ENCODE peak calls at places on chromosome 21, in ten cellular contexts. F is M059J; R is stromal cell of bone marrow; B is endothelial cell; G is activated naive CD4-positive, alpha-beta T cell; I is anterior cingulate cortex; H is GM04504; X is NCI-H187; P is GF-D8; E is NCI-H1092 treated with DMSO at 0.1 percent for 48 hours. V is an unnamed sample.

GRCh38 chr21:27306821-27307746 is 340.2 kb upstream of the ADAMTS5 start:
- DNase-seq in F (no peak), R (no peak), B (no peak), G (no peak), I (no peak), H (peak; percentile 65), X (no peak), P (no peak), E (no peak), V (no peak)

GRCh38 chr21:19609611-19610010 is 1206.0 kb upstream of the TMPRSS15 start:
- DNase-seq in F (no peak), R (no peak), B (no peak), G (no peak), I (no peak), H (no peak), X (no peak), P (no peak), E (no peak), V (no peak)

GRCh38 chr21:38165466-38166213 is 91.2 kb upstream of the KCNJ15 start:
- DNase-seq in F (no peak), R (no peak), B (no peak), G (no peak), I (no peak), H (peak; percentile 66), X (no peak), P (no peak), E (peak; percentile 17), V (peak; percentile 46)

GRCh38 chr21:31780944-31781343 is 49.0 kb upstream of the SCAF4 start:
- DNase-seq in F (no peak), R (no peak), B (no peak), G (no peak), I (no peak), H (no peak), X (no peak), P (no peak), E (no peak), V (no peak)

GRCh38 chr21:31520506-31521163 is 138.9 kb upstream of the SOD1 start:
- DNase-seq in F (no peak), R (no peak), B (no peak), G (no peak), I (no peak), H (no peak), X (peak; percentile 48), P (no peak), E (peak; percentile 68), V (no peak)

GRCh38 chr21:21666689-21667088 is 668.5 kb downstream of the NCAM2 start:
- DNase-seq in F (no peak), R (no peak), B (no peak), G (no peak), I (no peak), H (no peak), X (no peak), P (no peak), E (no peak), V (no peak)

GRCh38 chr21:39851219-39851618 is 16.0 kb upstream of the PCP4 start:
- DNase-seq in F (no peak), R (no peak), B (no peak), G (no peak), I (no peak), H (no peak), X (no peak), P (no peak), E (no peak), V (no peak)

GRCh38 chr21:44871576-44872265 is 1.8 kb downstream of the PTTG1IP start:
- DNase-seq in F (peak; percentile 78), R (peak; percentile 75), B (no peak), G (no peak), I (no peak), H (peak; percentile 35), X (no peak), P (no peak), E (no peak), V (no peak)

GRCh38 chr21:29196021-29196663 is 65.7 kb downstream of the MAP3K7CL start:
- DNase-seq in F (peak; percentile 98), R (peak; percentile 90), B (no peak), G (no peak), I (no peak), H (peak; percentile 54), X (no peak), P (peak; percentile 95), E (no peak), V (no peak)

GRCh38 chr21:44892536-44893277 is 19.2 kb upstream of the PTTG1IP start:
- DNase-seq in F (peak; percentile 47), R (no peak), B (peak; percentile 80), G (peak; percentile 70), I (no peak), H (no peak), X (no peak), P (peak; percentile 26), E (peak; percentile 31), V (peak; percentile 79)

GRCh38 chr21:14116080-14116481 is 94.7 kb downstream of the LIPI start:
- DNase-seq in F (no peak), R (no peak), B (no peak), G (no peak), I (no peak), H (no peak), X (no peak), P (no peak), E (no peak), V (no peak)

GRCh38 chr21:27423906-27424595 is 457.2 kb upstream of the ADAMTS5 start:
- DNase-seq in F (peak; percentile 59), R (no peak), B (no peak), G (no peak), I (no peak), H (no peak), X (no peak), P (no peak), E (no peak), V (no peak)

GRCh38 chr21:43318841-43319781 is 107.8 kb downstream of the SIK1 start:
- DNase-seq in F (peak; percentile 69), R (peak; percentile 25), B (no peak), G (no peak), I (no peak), H (peak; percentile 47), X (peak; percentile 66), P (no peak), E (peak; percentile 39), V (peak; percentile 79)

GRCh38 chr21:46061950-46062349 is 36.0 kb upstream of the COL6A2 start:
- DNase-seq in F (no peak), R (no peak), B (no peak), G (no peak), I (no peak), H (no peak), X (no peak), P (no peak), E (no peak), V (no peak)

GRCh38 chr21:43361493-43362296 is 65.2 kb downstream of the SIK1 start:
- DNase-seq in F (no peak), R (no peak), B (no peak), G (peak; percentile 53), I (no peak), H (no peak), X (no peak), P (no peak), E (peak; percentile 75), V (no peak)

GRCh38 chr21:42991992-42992740 is 17.8 kb downstream of the PKNOX1 start:
- DNase-seq in F (peak; percentile 84), R (no peak), B (peak; percentile 23), G (no peak), I (no peak), H (peak; percentile 76), X (no peak), P (no peak), E (no peak), V (no peak)

GRCh38 chr21:42414928-42415769 is 11.4 kb downstream of the UBASH3A start:
- DNase-seq in F (peak; percentile 89), R (no peak), B (no peak), G (peak; percentile 73), I (no peak), H (no peak), X (no peak), P (no peak), E (no peak), V (no peak)

GRCh38 chr21:42097860-42098259 is 26.7 kb downstream of the UMODL1 start:
- DNase-seq in F (peak; percentile 99), R (peak; percentile 98), B (peak; percentile 25), G (no peak), I (no peak), H (peak; percentile 96), X (no peak), P (no peak), E (peak; percentile 17), V (no peak)

GRCh38 chr21:43311303-43311817 is 115.6 kb downstream of the SIK1 start:
- DNase-seq in F (no peak), R (no peak), B (no peak), G (no peak), I (no peak), H (no peak), X (peak; percentile 92), P (no peak), E (peak; percentile 47), V (no peak)

GRCh38 chr21:42219606-42220137 is 732 bp downstream of the ABCG1 start:
- DNase-seq in F (no peak), R (no peak), B (peak; percentile 39), G (peak; percentile 23), I (no peak), H (no peak), X (no peak), P (peak; percentile 24), E (peak; percentile 65), V (peak; percentile 67)

GRCh38 chr21:27261676-27262075 is 294.8 kb upstream of the ADAMTS5 start:
- DNase-seq in F (peak; percentile 51), R (no peak), B (no peak), G (no peak), I (no peak), H (no peak), X (no peak), P (no peak), E (no peak), V (no peak)

GRCh38 chr21:42061195-42061865 is 9.8 kb upstream of the UMODL1 start:
- DNase-seq in F (no peak), R (no peak), B (no peak), G (no peak), I (peak; percentile 14), H (no peak), X (no peak), P (peak; percentile 53), E (no peak), V (no peak)

GRCh38 chr21:35475006-35475405 is 425.9 kb upstream of the RUNX1 start:
- DNase-seq in F (no peak), R (peak; percentile 27), B (no peak), G (no peak), I (no peak), H (no peak), X (no peak), P (no peak), E (no peak), V (no peak)